ENCODE peak calls at places on chromosomes 7 and 10, in nine cellular contexts. N, M, T, X, U, R, W, F and V are unnamed samples.

GRCh38 chr7:42082144-42082543 is 154.9 kb downstream of the GLI3 start:
- DNase-seq in N (peak), M (no peak), T (peak), X (no peak), U (peak), R (no peak), W (peak), F (no peak), V (peak)

GRCh38 chr10:57696641-57697040 is 571.1 kb downstream of the IPMK start:
- DNase-seq in N (no peak), M (no peak), T (peak), X (no peak), U (peak), R (no peak), W (peak), F (no peak), V (peak)

GRCh38 chr7:12884856-12885440 is 197.5 kb downstream of the ARL4A start:
- DNase-seq in N (no peak), M (no peak), T (no peak), X (no peak), U (peak), R (no peak), W (peak), F (no peak), V (no peak)

GRCh38 chr7:99108615-99109014 is 35.3 kb downstream of the SMURF1 start:
- DNase-seq in N (no peak), M (no peak), T (no peak), X (no peak), U (peak), R (no peak), W (peak), F (no peak), V (no peak)

GRCh38 chr7:139254728-139255127 is 23.7 kb downstream of the UBN2 start:
- DNase-seq in N (no peak), M (no peak), T (no peak), X (no peak), U (no peak), R (no peak), W (no peak), F (no peak), V (no peak)

GRCh38 chr10:3192856-3193635 is 20.5 kb upstream of the PITRM1 start:
- DNase-seq in N (peak), M (peak), T (peak), X (peak), U (peak), R (peak), W (peak), F (no peak), V (peak)

GRCh38 chr7:32318300-32319018 is 171.7 kb downstream of the LSM5 start:
- DNase-seq in N (no peak), M (no peak), T (no peak), X (no peak), U (no peak), R (peak), W (no peak), F (peak), V (no peak)

GRCh38 chr7:26127411-26127810 is 24.6 kb upstream of the NFE2L3 start:
- DNase-seq in N (no peak), M (no peak), T (no peak), X (no peak), U (no peak), R (no peak), W (no peak), F (no peak), V (no peak)

GRCh38 chr7:43666938-43667337 is 62.4 kb downstream of the COA1 start:
- DNase-seq in N (no peak), M (no peak), T (no peak), X (no peak), U (peak), R (no peak), W (peak), F (no peak), V (no peak)

GRCh38 chr7:31815796-31816195 is 128.8 kb downstream of the PPP1R17 start:
- DNase-seq in N (no peak), M (no peak), T (no peak), X (no peak), U (peak), R (no peak), W (no peak), F (no peak), V (no peak)

GRCh38 chr10:43197834-43198681 is 59.8 kb downstream of the CSGALNACT2 start:
- DNase-seq in N (peak), M (peak), T (no peak), X (peak), U (no peak), R (no peak), W (no peak), F (no peak), V (no peak)

GRCh38 chr10:63236113-63236935 is 103.2 kb downstream of the NRBF2 start:
- DNase-seq in N (peak), M (no peak), T (peak), X (no peak), U (peak), R (no peak), W (peak), F (no peak), V (peak)

GRCh38 chr7:20164420-20165145 is 52.6 kb downstream of the MACC1 start:
- DNase-seq in N (no peak), M (no peak), T (no peak), X (no peak), U (peak), R (no peak), W (peak), F (no peak), V (peak)

GRCh38 chr7:36473454-36474282 is 84.0 kb downstream of the ANLN start:
- DNase-seq in N (no peak), M (no peak), T (peak), X (peak), U (peak), R (no peak), W (peak), F (peak), V (no peak)

GRCh38 chr7:112199035-112199655 is 7.1 kb downstream of the DOCK4 start:
- DNase-seq in N (no peak), M (no peak), T (no peak), X (no peak), U (no peak), R (no peak), W (peak), F (no peak), V (no peak)

GRCh38 chr10:74079914-74080590 is 70.6 kb downstream of the AP3M1 start:
- DNase-seq in N (no peak), M (no peak), T (no peak), X (no peak), U (peak), R (no peak), W (peak), F (no peak), V (no peak)

GRCh38 chr7:158316466-158317031 is 271.1 kb downstream of the PTPRN2 start:
- DNase-seq in N (no peak), M (no peak), T (no peak), X (no peak), U (no peak), R (no peak), W (no peak), F (no peak), V (no peak)

GRCh38 chr10:79268717-79269116 is 78.6 kb upstream of the PPIF start:
- DNase-seq in N (no peak), M (no peak), T (no peak), X (no peak), U (no peak), R (no peak), W (no peak), F (no peak), V (no peak)

GRCh38 chr10:114375082-114375481 is 29.2 kb downstream of the AFAP1L2 start:
- DNase-seq in N (no peak), M (no peak), T (no peak), X (no peak), U (peak), R (no peak), W (peak), F (no peak), V (no peak)

GRCh38 chr7:83011954-83012353 is 150.7 kb downstream of the PCLO start:
- DNase-seq in N (no peak), M (no peak), T (no peak), X (no peak), U (no peak), R (no peak), W (no peak), F (no peak), V (no peak)

GRCh38 chr7:88401009-88401623 is 94.4 kb upstream of the STEAP4 start:
- DNase-seq in N (no peak), M (no peak), T (peak), X (no peak), U (no peak), R (no peak), W (peak), F (no peak), V (no peak)

GRCh38 chr10:28587270-28587969 is 54.5 kb downstream of the WAC start:
- DNase-seq in N (no peak), M (no peak), T (no peak), X (no peak), U (peak), R (no peak), W (peak), F (no peak), V (no peak)

GRCh38 chr7:106504620-106505019 is 156.3 kb downstream of the CCDC71L start:
- DNase-seq in N (no peak), M (no peak), T (no peak), X (no peak), U (peak), R (no peak), W (no peak), F (no peak), V (peak)

GRCh38 chr10:51063659-51064535 is 10.4 kb upstream of the PRKG1 start:
- DNase-seq in N (no peak), M (no peak), T (peak), X (no peak), U (peak), R (no peak), W (peak), F (no peak), V (peak)

GRCh38 chr7:151425670-151426075 is 14.3 kb downstream of the CRYGN start:
- DNase-seq in N (no peak), M (no peak), T (peak), X (no peak), U (peak), R (no peak), W (peak), F (no peak), V (peak)

GRCh38 chr10:110617455-110618162 is 26.5 kb upstream of the RBM20 start:
- DNase-seq in N (no peak), M (no peak), T (no peak), X (no peak), U (no peak), R (no peak), W (no peak), F (no peak), V (no peak)

GRCh38 chr7:118080947-118081346 is 103.0 kb upstream of the LSM8 start:
- DNase-seq in N (peak), M (no peak), T (peak), X (peak), U (peak), R (no peak), W (peak), F (no peak), V (peak)

GRCh38 chr7:86328801-86329433 is 314.8 kb upstream of the GRM3 start:
- DNase-seq in N (no peak), M (no peak), T (no peak), X (no peak), U (no peak), R (no peak), W (no peak), F (no peak), V (no peak)

GRCh38 chr10:110214380-110214826 is 7.0 kb downstream of the MXI1 start:
- DNase-seq in N (no peak), M (no peak), T (no peak), X (no peak), U (peak), R (no peak), W (no peak), F (no peak), V (peak)

GRCh38 chr10:124339951-124340760 is 78.6 kb downstream of the OAT start:
- DNase-seq in N (no peak), M (peak), T (peak), X (no peak), U (peak), R (no peak), W (peak), F (no peak), V (peak)

GRCh38 chr7:121872831-121873764 is at the start of gene PTPRZ1:
- DNase-seq in N (no peak), M (peak), T (peak), X (peak), U (peak), R (no peak), W (peak), F (peak), V (no peak)

GRCh38 chr10:44966816-44967509 is 7.4 kb downstream of the RASSF4 start:
- DNase-seq in N (peak), M (peak), T (no peak), X (no peak), U (no peak), R (no peak), W (no peak), F (no peak), V (no peak)

GRCh38 chr10:9868499-9868898 is 1149.2 kb upstream of the CELF2 start:
- DNase-seq in N (no peak), M (no peak), T (no peak), X (no peak), U (no peak), R (no peak), W (no peak), F (no peak), V (no peak)

GRCh38 chr10:74596713-74597112 is 229.7 kb upstream of the KAT6B start:
- DNase-seq in N (no peak), M (no peak), T (no peak), X (no peak), U (no peak), R (no peak), W (no peak), F (no peak), V (no peak)

GRCh38 chr10:5782174-5782573 is 31.1 kb downstream of the GDI2 start:
- DNase-seq in N (no peak), M (no peak), T (no peak), X (no peak), U (no peak), R (no peak), W (no peak), F (no peak), V (no peak)

GRCh38 chr7:120996333-120996982 is 7.9 kb downstream of the CPED1 start:
- DNase-seq in N (peak), M (peak), T (peak), X (no peak), U (peak), R (peak), W (peak), F (no peak), V (peak)

GRCh38 chr10:48525956-48526355 is 78.9 kb downstream of the ARHGAP22 start:
- DNase-seq in N (no peak), M (peak), T (no peak), X (no peak), U (no peak), R (no peak), W (no peak), F (no peak), V (no peak)

GRCh38 chr7:106059556-106059955 is 52.6 kb downstream of the SYPL1 start:
- DNase-seq in N (peak), M (no peak), T (no peak), X (no peak), U (no peak), R (no peak), W (peak), F (no peak), V (no peak)

GRCh38 chr10:33858326-33858725 is 523.9 kb upstream of the NRP1 start:
- DNase-seq in N (no peak), M (no peak), T (no peak), X (no peak), U (no peak), R (no peak), W (no peak), F (no peak), V (no peak)

GRCh38 chr10:33861833-33862232 is 527.4 kb upstream of the NRP1 start:
- DNase-seq in N (no peak), M (no peak), T (no peak), X (no peak), U (no peak), R (no peak), W (no peak), F (no peak), V (no peak)

GRCh38 chr10:33860994-33861393 is 526.5 kb upstream of the NRP1 start:
- DNase-seq in N (no peak), M (no peak), T (no peak), X (no peak), U (no peak), R (no peak), W (no peak), F (no peak), V (no peak)

GRCh38 chr10:33862706-33863105 is 528.2 kb upstream of the NRP1 start:
- DNase-seq in N (no peak), M (no peak), T (no peak), X (no peak), U (no peak), R (no peak), W (no peak), F (no peak), V (no peak)

GRCh38 chr10:33859319-33860022 is 525.0 kb upstream of the NRP1 start:
- DNase-seq in N (no peak), M (no peak), T (no peak), X (no peak), U (no peak), R (no peak), W (no peak), F (no peak), V (no peak)
- TF ChIP-seq CTCF in N (no peak), M (no peak), T (no peak), X (no peak), U (no peak), R (no peak), W (no peak), F (no peak), V (no peak)

DNA sequence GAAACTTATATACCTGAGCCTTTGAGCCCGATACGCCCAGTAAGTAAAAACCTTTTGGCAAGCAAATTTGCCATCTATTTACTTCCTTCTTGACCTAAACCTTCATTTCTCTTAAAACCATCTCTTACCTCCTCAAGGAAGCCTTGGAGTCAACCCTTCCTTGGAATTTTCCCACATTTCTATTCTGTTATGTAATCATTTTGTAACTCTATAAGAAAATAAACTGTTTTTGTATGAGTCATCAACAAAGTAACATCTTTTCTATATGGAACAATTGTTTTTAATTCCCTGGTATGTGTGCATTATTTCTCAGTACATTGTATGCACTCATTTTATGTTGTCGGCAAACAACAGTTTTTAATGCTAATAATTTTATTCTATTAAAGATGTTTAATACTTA is 162.0 kb downstream of the TEX36 start:
- DNase-seq in N (no peak), M (no peak), T (no peak), X (no peak), U (no peak), R (no peak), W (no peak), F (no peak), V (no peak)
- H3K4me3 ChIP-seq in N (no peak), M (no peak), T (no peak), X (no peak), U (no peak), R (no peak), W (no peak), F (no peak), V (no peak)

GRCh38 chr10:70863470-70864160 is 24.8 kb downstream of the PCBD1 start:
- DNase-seq in N (no peak), M (no peak), T (no peak), X (no peak), U (no peak), R (no peak), W (no peak), F (no peak), V (no peak)
- TF ChIP-seq CTCF in N (no peak), M (no peak), T (no peak), X (no peak), U (no peak), R (no peak), W (no peak), F (no peak), V (no peak)

DNA sequence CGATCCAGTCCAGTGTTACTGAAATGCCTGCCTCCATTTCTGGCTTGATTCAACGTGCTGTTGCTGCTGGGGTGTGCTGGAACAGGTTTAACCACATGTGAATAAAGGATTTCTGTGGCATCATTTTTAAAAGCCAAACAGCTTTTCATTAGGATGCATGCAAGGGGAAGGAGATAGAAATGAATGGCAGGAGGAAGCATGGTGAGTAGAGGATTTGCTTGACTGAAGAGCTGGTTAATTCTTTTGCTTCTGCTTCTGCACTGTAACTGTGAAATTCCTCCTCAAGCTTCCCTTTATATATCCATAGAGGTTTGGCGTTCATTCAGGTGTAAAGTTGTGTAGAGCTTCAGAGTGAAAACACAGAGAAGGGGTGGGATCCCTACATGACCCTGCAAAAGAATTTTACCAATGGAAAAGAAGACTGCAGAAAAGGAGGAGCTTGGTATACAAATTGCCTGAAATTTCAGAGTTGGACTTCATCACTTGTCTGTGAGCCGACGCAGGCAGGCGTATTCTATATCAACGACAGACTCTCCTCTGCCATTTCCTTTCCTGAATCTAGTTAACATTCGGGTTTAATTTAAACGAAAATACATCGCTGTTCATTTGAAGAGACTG is at the start of gene SOSTDC1:
- DNase-seq in N (no peak), M (no peak), T (peak), X (peak), U (peak), R (no peak), W (peak), F (no peak), V (peak)
- H3K4me3 ChIP-seq in N (no peak), M (peak), T (peak), X (no peak), U (no peak), R (no peak), W (peak), F (no peak), V (peak)

GRCh38 chr10:14384096-14384730 is 53.5 kb upstream of the FRMD4A start:
- DNase-seq in N (no peak), M (no peak), T (no peak), X (no peak), U (peak), R (no peak), W (peak), F (no peak), V (no peak)

GRCh38 chr10:14382022-14382421 is 51.3 kb upstream of the FRMD4A start:
- DNase-seq in N (no peak), M (no peak), T (no peak), X (no peak), U (peak), R (no peak), W (peak), F (no peak), V (peak)

GRCh38 chr10:14382531-14382930 is 51.8 kb upstream of the FRMD4A start:
- DNase-seq in N (no peak), M (no peak), T (no peak), X (no peak), U (peak), R (no peak), W (no peak), F (no peak), V (no peak)

GRCh38 chr10:14384915-14385314 is 54.2 kb upstream of the FRMD4A start:
- DNase-seq in N (no peak), M (no peak), T (no peak), X (no peak), U (no peak), R (no peak), W (no peak), F (no peak), V (no peak)

DNA sequence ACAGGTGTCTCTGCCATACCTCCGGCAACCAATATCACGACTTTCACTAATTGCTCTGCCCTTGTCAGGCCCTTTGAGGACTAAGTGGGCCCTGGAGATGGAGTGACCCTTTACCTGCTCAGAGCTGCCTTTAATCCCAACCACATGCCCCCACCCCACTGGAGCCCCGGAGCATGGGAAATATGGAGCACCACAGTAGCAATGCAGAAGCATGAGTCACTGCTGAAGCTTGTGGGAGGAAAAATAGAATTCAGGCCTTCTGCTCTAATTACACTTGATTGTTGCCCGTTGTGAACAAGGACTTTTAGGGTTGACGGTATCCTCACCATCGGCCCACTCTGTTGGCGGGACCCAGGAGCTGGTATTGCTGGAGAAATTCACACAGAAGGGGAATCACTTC is 52.5 kb upstream of the FRMD4A start:
- DNase-seq in N (no peak), M (no peak), T (no peak), X (no peak), U (peak), R (no peak), W (peak), F (no peak), V (peak)
- TF ChIP-seq CTCF in N (no peak), M (no peak), T (no peak), X (no peak), U (no peak), R (no peak), W (no peak), F (no peak), V (no peak)

GRCh38 chr7:16130127-16131110 is 290.9 kb downstream of the CRPPA start:
- DNase-seq in N (no peak), M (no peak), T (no peak), X (no peak), U (peak), R (no peak), W (peak), F (no peak), V (no peak)
- H3K4me3 ChIP-seq in N (no peak), M (no peak), T (no peak), X (no peak), U (no peak), R (no peak), W (no peak), F (no peak), V (no peak)